ENCODE peak calls at places on chromosomes 3 and 15, in eight cellular contexts. Z, T, V, H, Y, G, A and N are unnamed samples.

GRCh38 chr3:51659942-51660341 is 11.1 kb upstream of the TEX264 start:
- DNase-seq in Z (no peak), T (no peak), V (no peak), H (no peak), Y (no peak), G (no peak), A (no peak), N (no peak)

GRCh38 chr3:182704926-182705325 is 88.4 kb upstream of the ATP11B start:
- DNase-seq in Z (no peak), T (no peak), V (no peak), H (no peak), Y (no peak), G (no peak), A (no peak), N (no peak)

GRCh38 chr3:195178124-195178910 is 92.6 kb downstream of the XXYLT1 start:
- DNase-seq in Z (no peak), T (peak), V (peak), H (peak), Y (peak), G (no peak), A (no peak), N (no peak)

GRCh38 chr3:23594897-23595670 is 210.7 kb upstream of the UBE2E1 start:
- DNase-seq in Z (no peak), T (no peak), V (no peak), H (no peak), Y (peak), G (no peak), A (no peak), N (no peak)

GRCh38 chr3:189309400-189309975 is 137.7 kb downstream of the TPRG1 start:
- DNase-seq in Z (no peak), T (no peak), V (no peak), H (no peak), Y (peak), G (no peak), A (no peak), N (no peak)

GRCh38 chr15:42721016-42721415 is 15.9 kb downstream of the CDAN1 start:
- DNase-seq in Z (no peak), T (no peak), V (no peak), H (no peak), Y (no peak), G (no peak), A (no peak), N (no peak)

GRCh38 chr15:101014921-101015841 is 96.0 kb downstream of the LRRK1 start:
- DNase-seq in Z (peak), T (peak), V (peak), H (peak), Y (peak), G (peak), A (peak), N (no peak)

GRCh38 chr3:52792413-52792812 is 2.2 kb upstream of the ITIH3 start:
- DNase-seq in Z (no peak), T (no peak), V (no peak), H (no peak), Y (no peak), G (no peak), A (peak), N (no peak)

GRCh38 chr3:161558256-161558655 is 61.6 kb downstream of the OTOL1 start:
- DNase-seq in Z (no peak), T (peak), V (no peak), H (no peak), Y (no peak), G (no peak), A (no peak), N (no peak)

GRCh38 chr3:182792901-182793662 is at the start of gene ATP11B:
- DNase-seq in Z (peak), T (peak), V (peak), H (peak), Y (peak), G (peak), A (peak), N (peak)

GRCh38 chr3:71210257-71211002 is 373.1 kb downstream of the FOXP1 start:
- DNase-seq in Z (no peak), T (no peak), V (no peak), H (peak), Y (no peak), G (peak), A (no peak), N (no peak)

GRCh38 chr3:81003008-81003407 is 758.4 kb downstream of the GBE1 start:
- DNase-seq in Z (no peak), T (no peak), V (no peak), H (no peak), Y (no peak), G (no peak), A (no peak), N (no peak)

GRCh38 chr3:119861681-119862080 is 79.8 kb downstream of the NR1I2 start:
- DNase-seq in Z (no peak), T (no peak), V (no peak), H (no peak), Y (no peak), G (no peak), A (no peak), N (no peak)

GRCh38 chr15:64092864-64093626 is 593 bp downstream of the CIAO2A start:
- DNase-seq in Z (peak), T (peak), V (peak), H (peak), Y (peak), G (peak), A (no peak), N (no peak)
- TF ChIP-seq CTCF in Z (no peak), T (no peak), V (peak), H (no peak), Y (no peak), G (no peak), A (no peak), N (no peak)

GRCh38 chr15:92707880-92708551 is 52.4 kb upstream of the FAM174B start:
- DNase-seq in Z (no peak), T (no peak), V (no peak), H (peak), Y (no peak), G (no peak), A (no peak), N (no peak)
- H3K27ac ChIP-seq in Z (no peak), T (no peak), V (no peak), H (no peak), Y (no peak), G (no peak), A (no peak), N (no peak)

GRCh38 chr15:85312925-85313324 is 67.5 kb upstream of the AKAP13 start:
- DNase-seq in Z (no peak), T (no peak), V (no peak), H (no peak), Y (peak), G (no peak), A (no peak), N (no peak)
- TF ChIP-seq CTCF in Z (peak), T (no peak), V (no peak), H (no peak), Y (no peak), G (no peak), A (no peak), N (no peak)

GRCh38 chr3:169241575-169241927 is 422.0 kb downstream of the MECOM start:
- DNase-seq in Z (no peak), T (no peak), V (no peak), H (no peak), Y (peak), G (no peak), A (no peak), N (no peak)
- H3K27ac ChIP-seq in Z (no peak), T (peak), V (peak), H (no peak), Y (peak), G (no peak), A (peak), N (peak)

DNA sequence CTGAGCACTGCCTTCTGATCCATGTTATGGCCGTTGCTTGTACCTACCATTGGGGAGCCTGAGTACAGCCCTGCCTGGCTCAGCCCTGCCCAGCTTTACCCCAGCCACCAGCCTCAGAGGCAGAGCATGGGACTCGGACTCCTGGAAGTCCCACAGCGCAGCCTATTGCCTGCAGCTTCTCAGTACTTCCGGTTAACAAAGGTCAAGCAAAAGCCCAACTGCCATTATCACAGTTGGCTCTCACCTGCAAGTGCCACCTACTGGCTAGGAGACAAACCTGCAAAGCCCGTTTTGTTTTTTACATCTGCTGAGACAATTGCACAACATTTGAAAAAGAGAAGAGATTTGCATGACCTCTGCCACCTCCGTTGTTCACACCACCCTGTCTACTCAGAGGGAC is 1081.7 kb downstream of the NAALADL2 start:
- DNase-seq in Z (no peak), T (no peak), V (no peak), H (no peak), Y (peak), G (no peak), A (no peak), N (no peak)
- TF ChIP-seq CTCF in Z (no peak), T (no peak), V (no peak), H (no peak), Y (no peak), G (no peak), A (no peak), N (no peak)

GRCh38 chr15:77144028-77144427 is 73.1 kb upstream of the TSPAN3 start:
- DNase-seq in Z (no peak), T (no peak), V (no peak), H (no peak), Y (no peak), G (no peak), A (no peak), N (no peak)

GRCh38 chr15:77145370-77145769 is 74.5 kb upstream of the TSPAN3 start:
- DNase-seq in Z (no peak), T (no peak), V (no peak), H (no peak), Y (no peak), G (no peak), A (no peak), N (no peak)

GRCh38 chr15:77143191-77143590 is 72.3 kb upstream of the TSPAN3 start:
- DNase-seq in Z (no peak), T (no peak), V (no peak), H (no peak), Y (no peak), G (no peak), A (no peak), N (no peak)

GRCh38 chr15:77143606-77144005 is 72.7 kb upstream of the TSPAN3 start:
- DNase-seq in Z (no peak), T (no peak), V (no peak), H (no peak), Y (no peak), G (no peak), A (no peak), N (no peak)

DNA sequence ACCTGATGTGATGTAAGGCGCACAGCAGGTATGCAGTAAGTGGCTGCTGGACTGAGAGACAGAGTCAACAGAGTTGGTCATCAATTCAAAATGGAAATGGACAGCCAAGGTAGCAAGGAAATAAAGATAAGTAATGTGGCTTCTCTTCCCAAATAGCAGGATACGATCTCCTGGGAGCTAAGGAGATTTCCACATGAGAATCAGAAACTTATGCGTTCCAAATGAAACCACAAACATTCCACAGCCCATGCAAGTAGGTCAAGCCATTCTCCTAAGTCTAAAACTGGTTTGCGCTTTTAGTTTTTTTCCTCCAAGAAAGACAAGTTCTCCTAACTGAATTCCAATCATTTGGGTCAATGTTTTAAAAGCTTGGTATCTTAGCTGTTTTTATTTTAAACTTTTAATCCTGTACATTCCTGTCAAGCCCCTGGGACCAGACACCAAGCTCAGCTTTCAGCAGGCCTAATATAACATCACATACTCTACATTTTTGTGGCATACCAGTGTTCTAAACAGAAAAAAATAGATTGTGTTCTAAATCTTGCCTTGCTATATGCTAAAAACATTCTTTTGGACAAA is 73.7 kb upstream of the TSPAN3 start:
- DNase-seq in Z (no peak), T (no peak), V (no peak), H (no peak), Y (peak), G (no peak), A (no peak), N (no peak)
- H3K27ac ChIP-seq in Z (peak), T (no peak), V (peak), H (no peak), Y (peak), G (no peak), A (peak), N (peak)

GRCh38 chr3:31606453-31606852 is 73.7 kb downstream of the STT3B start:
- DNase-seq in Z (no peak), T (no peak), V (no peak), H (no peak), Y (no peak), G (no peak), A (no peak), N (no peak)

GRCh38 chr3:31613131-31613626 is 80.5 kb downstream of the STT3B start:
- DNase-seq in Z (no peak), T (no peak), V (no peak), H (no peak), Y (no peak), G (no peak), A (no peak), N (no peak)

GRCh38 chr3:31613654-31614053 is 80.9 kb downstream of the STT3B start:
- DNase-seq in Z (no peak), T (no peak), V (no peak), H (no peak), Y (no peak), G (no peak), A (no peak), N (no peak)

GRCh38 chr3:31614162-31614921 is 81.6 kb downstream of the STT3B start:
- DNase-seq in Z (no peak), T (no peak), V (no peak), H (no peak), Y (no peak), G (no peak), A (no peak), N (no peak)

DNA sequence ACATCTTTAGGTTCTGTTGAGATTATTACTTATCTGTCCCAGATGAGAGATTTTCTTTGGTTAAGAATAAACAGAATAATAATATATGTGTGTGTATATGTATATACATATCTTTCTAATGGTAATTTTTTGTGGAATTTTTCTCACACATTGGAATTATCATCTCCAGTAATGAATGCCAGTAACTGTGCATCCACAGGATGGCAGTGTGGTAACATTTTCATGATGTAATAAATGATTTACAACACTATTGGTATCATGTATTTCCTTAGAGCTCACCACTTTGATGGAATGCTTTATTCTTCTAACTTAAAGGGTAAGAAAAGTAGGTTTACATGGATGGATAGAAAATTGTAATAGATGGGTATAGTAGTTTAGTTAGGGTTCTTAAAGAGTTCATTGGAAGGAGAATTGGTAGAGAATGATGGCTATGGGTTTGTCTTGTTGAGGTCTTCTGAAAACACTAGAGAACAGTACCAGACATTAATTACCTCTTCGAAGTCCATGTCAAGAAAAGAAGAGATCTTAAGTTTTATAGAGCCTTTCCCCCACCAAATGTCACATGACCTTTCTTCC is 78.1 kb downstream of the STT3B start:
- DNase-seq in Z (no peak), T (no peak), V (no peak), H (no peak), Y (peak), G (peak), A (no peak), N (no peak)
- TF ChIP-seq CTCF in Z (no peak), T (peak), V (peak), H (peak), Y (peak), G (peak), A (peak), N (peak)

GRCh38 chr15:90161946-90162345 is 39.2 kb upstream of the SEMA4B start:
- DNase-seq in Z (peak), T (no peak), V (no peak), H (no peak), Y (no peak), G (no peak), A (no peak), N (no peak)
- H3K27ac ChIP-seq in Z (peak), T (no peak), V (no peak), H (no peak), Y (no peak), G (peak), A (no peak), N (no peak)

GRCh38 chr3:12758025-12758830 is 831 bp downstream of the TMEM40 start:
- DNase-seq in Z (no peak), T (no peak), V (peak), H (peak), Y (peak), G (no peak), A (no peak), N (no peak)
- TF ChIP-seq CTCF in Z (no peak), T (no peak), V (peak), H (no peak), Y (no peak), G (no peak), A (no peak), N (no peak)